ENCODE peak calls at places on chromosomes 5 and 9, in seven cellular contexts. D is K562, X is WTC11, M is H1, I is HCT116, G is GM12878, N is HepG2. V is an unnamed sample.

GRCh38 chr5:55959208-55959607 is 35.6 kb downstream of the IL6ST start:
- DNase-seq in G (no peak), I (no peak), N (no peak), X (no peak), D (no peak), M (no peak), V (no peak)

GRCh38 chr5:36936309-36936708 is 59.7 kb downstream of the NIPBL start:
- DNase-seq in X (no peak), N (peak), I (no peak), M (no peak), G (no peak), D (no peak), V (no peak)

GRCh38 chr5:168472329-168472728 is 13.9 kb upstream of the RARS1 start:
- DNase-seq in M (no peak), I (no peak), D (peak), N (no peak), X (no peak), G (no peak), V (no peak)

GRCh38 chr9:127384901-127385300 is 12.1 kb upstream of the SLC2A8 start:
- DNase-seq in N (no peak), I (no peak), M (no peak), X (peak), D (no peak), G (no peak), V (no peak)

GRCh38 chr5:150350524-150351344 is 6.8 kb upstream of the TCOF1 start:
- DNase-seq in G (peak), M (peak), X (peak), D (peak), I (peak), N (peak), V (peak)

GRCh38 chr5:154162475-154163217 is 27.9 kb upstream of the GALNT10 start:
- DNase-seq in M (no peak), D (no peak), X (no peak), N (no peak), G (no peak), I (no peak), V (no peak)

GRCh38 chr9:4967521-4967920 is 17.6 kb upstream of the JAK2 start:
- DNase-seq in I (no peak), M (no peak), G (no peak), D (no peak), X (no peak), N (no peak), V (no peak)

GRCh38 chr5:14675309-14675708 is 10.8 kb downstream of the OTULIN start:
- DNase-seq in X (no peak), D (no peak), N (no peak), I (no peak), G (no peak), M (no peak), V (no peak)

GRCh38 chr5:153831976-153832375 is 206.7 kb downstream of the FAM114A2 start:
- DNase-seq in X (no peak), N (peak), G (peak), D (peak), I (peak), M (no peak), V (peak)

GRCh38 chr9:91427873-91428272 is 4.2 kb upstream of the NFIL3 start:
- DNase-seq in M (no peak), D (no peak), I (peak), X (no peak), G (no peak), N (peak), V (no peak)

GRCh38 chr9:94920439-94920951 is 194.0 kb downstream of the AOPEP start:
- DNase-seq in I (no peak), M (no peak), G (no peak), N (no peak), X (no peak), D (no peak), V (no peak)

GRCh38 chr5:64707191-64707590 is 16.9 kb downstream of the SHISAL2B start:
- DNase-seq in I (no peak), G (no peak), X (no peak), D (no peak), N (no peak), M (no peak), V (no peak)

GRCh38 chr9:40907657-40908624 is 220.5 kb downstream of the FOXD4L6 start:
- DNase-seq in X (no peak), G (no peak), N (no peak), M (peak), I (no peak), D (no peak), V (no peak)

GRCh38 chr5:26578002-26578401 is 460.4 kb downstream of the CDH9 start:
- DNase-seq in I (no peak), X (no peak), N (no peak), M (no peak), G (no peak), D (no peak), V (no peak)

GRCh38 chr5:174825587-174825986 is 101.2 kb downstream of the MSX2 start:
- DNase-seq in G (no peak), I (peak), D (no peak), N (no peak), X (no peak), M (no peak), V (no peak)

GRCh38 chr9:134704499-134704898 is 62.9 kb downstream of the COL5A1 start:
- DNase-seq in I (no peak), G (no peak), M (no peak), D (no peak), N (no peak), X (no peak), V (no peak)

GRCh38 chr5:13477118-13477737 is 467.3 kb downstream of the DNAH5 start:
- DNase-seq in X (no peak), M (no peak), G (no peak), N (no peak), D (no peak), I (no peak), V (no peak)

GRCh38 chr5:167245871-167246270 is 1045.6 kb upstream of the WWC1 start:
- DNase-seq in I (no peak), M (no peak), N (no peak), X (peak), D (no peak), G (no peak), V (no peak)

GRCh38 chr5:71865665-71866320 is 146.7 kb downstream of the CARTPT start:
- DNase-seq in D (no peak), X (no peak), M (no peak), I (no peak), G (no peak), N (no peak), V (no peak)

GRCh38 chr5:143195496-143195895 is 208.0 kb downstream of the NR3C1 start:
- DNase-seq in I (no peak), G (no peak), M (no peak), X (no peak), N (no peak), D (no peak), V (no peak)

GRCh38 chr5:78806544-78806943 is 158.0 kb upstream of the LHFPL2 start:
- DNase-seq in I (peak), D (no peak), M (no peak), N (no peak), X (no peak), G (no peak), V (no peak)

GRCh38 chr5:473344-474192 is 30.6 kb downstream of the EXOC3 start:
- DNase-seq in I (no peak), N (peak), D (peak), G (no peak), M (peak), X (peak), V (peak)

GRCh38 chr5:140108093-140109049 is 5.5 kb upstream of the PURA start:
- DNase-seq in X (peak), M (peak), G (no peak), D (no peak), N (no peak), I (no peak), V (peak)

GRCh38 chr9:90142580-90142979 is 500.0 kb downstream of the DIRAS2 start:
- DNase-seq in N (peak), G (no peak), D (peak), X (peak), I (peak), M (peak), V (no peak)

GRCh38 chr5:67964619-67965018 is 250.9 kb upstream of the PIK3R1 start:
- DNase-seq in I (no peak), G (no peak), N (no peak), D (no peak), X (no peak), M (no peak), V (no peak)

GRCh38 chr9:113715086-113715485 is 161.0 kb upstream of the ZNF618 start:
- DNase-seq in D (no peak), M (no peak), I (no peak), N (no peak), X (no peak), G (no peak), V (no peak)

GRCh38 chr5:96893342-96893741 is 17.0 kb downstream of the ERAP2 start:
- DNase-seq in I (no peak), G (no peak), X (no peak), M (no peak), D (no peak), N (no peak), V (no peak)

GRCh38 chr9:91811024-91811909 is 138.8 kb downstream of the ROR2 start:
- DNase-seq in X (no peak), I (no peak), N (no peak), M (peak), D (no peak), G (no peak), V (no peak)

GRCh38 chr5:69188811-69189161 is 597 bp upstream of the CENPH start:
- DNase-seq in I (no peak), X (no peak), N (no peak), M (no peak), G (no peak), D (no peak), V (no peak)
- TF ChIP-seq SP1 in I (no peak), X (no peak), N (no peak), M (no peak), G (no peak), D (no peak), V (no peak)

DNA sequence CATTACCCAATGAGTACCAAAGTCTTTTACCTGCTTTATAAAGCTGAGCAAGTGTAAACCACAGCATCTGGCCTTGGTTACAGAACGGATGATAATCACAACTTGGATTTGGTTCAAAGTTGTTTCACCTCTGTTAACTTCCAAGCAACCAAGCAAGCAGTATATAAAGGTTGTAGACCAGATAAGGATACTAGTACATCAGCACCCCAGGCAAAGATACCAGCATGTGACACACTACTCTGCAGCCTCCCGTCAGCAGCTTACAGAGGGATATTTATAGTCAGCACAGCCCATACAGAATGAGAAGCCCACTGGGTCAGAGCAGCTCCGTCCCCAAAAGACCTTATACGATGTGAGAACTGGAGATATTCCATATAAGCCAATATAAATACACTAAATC is 193.3 kb downstream of the SMARCA2 start:
- DNase-seq in N (no peak), X (no peak), I (no peak), D (no peak), G (no peak), M (no peak), V (no peak)
- TF ChIP-seq SP1 in N (no peak), X (no peak), I (no peak), D (no peak), G (no peak), M (no peak), V (no peak)

GRCh38 chr5:88049156-88049555 is 219.5 kb downstream of the TMEM161B start:
- DNase-seq in N (no peak), G (no peak), D (no peak), M (no peak), X (no peak), I (no peak), V (no peak)
- TF ChIP-seq SP1 in N (no peak), G (no peak), D (no peak), M (no peak), X (no peak), I (no peak), V (no peak)

DNA sequence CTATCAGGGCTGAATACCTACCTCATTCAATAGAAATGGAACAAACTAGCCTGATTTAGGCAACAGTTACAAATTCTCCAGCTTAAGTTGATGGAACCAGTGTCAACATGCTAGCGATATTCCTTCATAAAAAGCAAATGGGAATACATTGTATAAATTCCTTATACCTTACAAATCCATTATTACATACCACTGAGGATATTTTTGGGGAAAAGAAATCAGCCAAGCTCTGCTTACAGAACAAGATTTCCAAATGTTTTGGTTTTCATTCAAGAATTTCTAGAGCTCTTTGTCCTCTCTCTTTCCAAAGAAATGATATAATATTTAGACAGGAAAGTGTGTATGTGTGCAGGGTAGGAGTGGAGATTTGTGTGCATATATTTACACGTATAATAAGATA is 41.4 kb downstream of the SVEP1 start:
- DNase-seq in D (no peak), G (no peak), N (no peak), I (no peak), M (no peak), X (no peak), V (no peak)
- TF ChIP-seq SP1 in D (no peak), G (no peak), N (no peak), I (no peak), M (no peak), X (no peak), V (no peak)

GRCh38 chr5:90479611-90480385 is 5.1 kb downstream of the POLR3G start:
- DNase-seq in M (no peak), X (no peak), D (no peak), N (no peak), G (no peak), I (no peak), V (no peak)

GRCh38 chr5:90480699-90481098 is 6.0 kb downstream of the POLR3G start:
- DNase-seq in D (peak), I (no peak), N (no peak), X (no peak), G (no peak), M (no peak), V (no peak)

GRCh38 chr5:90477073-90477472 is 2.4 kb downstream of the POLR3G start:
- DNase-seq in X (peak), D (no peak), M (peak), I (no peak), G (no peak), N (no peak), V (no peak)

GRCh38 chr5:90475436-90475980 is 844 bp downstream of the POLR3G start:
- DNase-seq in I (no peak), G (no peak), M (no peak), N (no peak), X (no peak), D (peak), V (no peak)

DNA sequence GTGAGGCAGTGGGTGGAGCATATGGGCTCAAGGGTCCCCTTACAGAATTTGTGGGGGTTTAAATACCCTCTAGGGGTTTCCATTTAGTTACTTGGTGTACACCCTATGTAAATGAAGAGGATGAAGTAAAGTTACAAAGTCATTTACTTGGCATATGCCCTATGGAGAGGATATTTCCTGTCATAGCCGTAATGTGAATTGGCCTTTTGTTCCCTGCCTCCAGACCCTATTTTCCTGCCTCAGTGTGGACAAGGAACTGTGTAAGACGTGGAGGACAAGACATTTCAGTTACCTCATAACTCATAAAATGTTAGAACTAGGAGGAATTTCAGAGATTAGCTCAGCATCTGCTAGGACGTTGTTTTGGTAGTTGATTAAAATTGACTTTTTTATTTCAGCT is 3.2 kb downstream of the POLR3G start:
- DNase-seq in D (no peak), I (no peak), N (no peak), G (no peak), X (no peak), M (no peak), V (no peak)
- TF ChIP-seq SP1 in D (no peak), I (no peak), N (no peak), G (no peak), X (no peak), M (no peak), V (no peak)